ENCODE peak calls at places on chromosomes 12 and 14, in six cellular contexts. W is DMS153, F is NCI-H1694 treated with DMSO at 0.1 percent for 48 hours, S is neuronal stem cell, X is PC-9, J is Calu3. T is an unnamed sample.

GRCh38 chr14:23364164-23364571 is 804 bp downstream of the EFS start:
- DNase-seq in W (peak; percentile 27), F (peak; percentile 48), S (peak; percentile 21), X (no peak), J (no peak), T (no peak)

GRCh38 chr14:92794961-92795360 is 856 bp downstream of the GOLGA5 start:
- DNase-seq in W (no peak), F (no peak), S (no peak), X (no peak), J (no peak), T (no peak)

GRCh38 chr12:107309020-107309419 is 215.7 kb upstream of the CRY1 start:
- DNase-seq in W (no peak), F (no peak), S (no peak), X (no peak), J (no peak), T (no peak)

GRCh38 chr12:121611306-121611705 is 15.0 kb upstream of the ORAI1 start:
- DNase-seq in W (no peak), F (no peak), S (no peak), X (no peak), J (peak; percentile 35), T (no peak)

GRCh38 chr12:127548123-127548553 is 718.8 kb upstream of the TMEM132C start:
- DNase-seq in W (peak; percentile 75), F (no peak), S (no peak), X (no peak), J (no peak), T (no peak)

GRCh38 chr12:49621651-49622500 is 1.5 kb upstream of the PRPF40B start:
- DNase-seq in W (no peak), F (no peak), S (no peak), X (no peak), J (peak; percentile 1), T (no peak)

GRCh38 chr12:119068129-119068856 is 87.0 kb downstream of the SRRM4 start:
- DNase-seq in W (peak; percentile 10), F (no peak), S (no peak), X (no peak), J (no peak), T (no peak)

GRCh38 chr12:43937947-43938346 is 102.1 kb downstream of the TMEM117 start:
- DNase-seq in W (no peak), F (no peak), S (no peak), X (no peak), J (no peak), T (no peak)

GRCh38 chr14:61498811-61499210 is 177.4 kb downstream of the PRKCH start:
- DNase-seq in W (no peak), F (no peak), S (no peak), X (no peak), J (no peak), T (no peak)

GRCh38 chr14:45070215-45070614 is 13.7 kb upstream of the PRPF39 start:
- DNase-seq in W (no peak), F (no peak), S (no peak), X (no peak), J (no peak), T (no peak)

GRCh38 chr14:56195727-56196126 is 77.5 kb downstream of the PELI2 start:
- DNase-seq in W (peak; percentile 86), F (no peak), S (no peak), X (no peak), J (no peak), T (no peak)

GRCh38 chr12:88854260-88854659 is 274.0 kb upstream of the KITLG start:
- DNase-seq in W (no peak), F (no peak), S (no peak), X (peak; percentile 3), J (peak; percentile 22), T (no peak)

GRCh38 chr14:99447739-99448138 is 32.9 kb downstream of the SETD3 start:
- DNase-seq in W (no peak), F (no peak), S (no peak), X (no peak), J (no peak), T (no peak)

GRCh38 chr14:92014014-92014413 is 25.8 kb downstream of the TRIP11 start:
- DNase-seq in W (no peak), F (no peak), S (no peak), X (no peak), J (no peak), T (no peak)

GRCh38 chr12:75058228-75058627 is 151.4 kb downstream of the KCNC2 start:
- DNase-seq in W (no peak), F (no peak), S (no peak), X (no peak), J (no peak), T (no peak)

GRCh38 chr12:62649412-62650116 is 182.9 kb downstream of the MON2 start:
- DNase-seq in W (no peak), F (no peak), S (no peak), X (no peak), J (no peak), T (no peak)

GRCh38 chr12:22088886-22089285 is 42.9 kb downstream of the CMAS start:
- DNase-seq in W (no peak), F (no peak), S (no peak), X (no peak), J (no peak), T (no peak)

GRCh38 chr14:96804821-96805374 is 7.7 kb downstream of the VRK1 start:
- DNase-seq in W (no peak), F (no peak), S (no peak), X (no peak), J (no peak), T (no peak)

GRCh38 chr14:96098309-96098998 is 59.3 kb downstream of the C14orf132 start:
- DNase-seq in W (peak; percentile 81), F (peak; percentile 97), S (peak; percentile 45), X (no peak), J (peak; percentile 72), T (no peak)

GRCh38 chr12:74598819-74599218 is 61.2 kb downstream of the ATXN7L3B start:
- DNase-seq in W (no peak), F (no peak), S (no peak), X (no peak), J (no peak), T (no peak)

GRCh38 chr12:50056629-50056976 is 793 bp upstream of the ASIC1 start:
- DNase-seq in W (no peak), F (no peak), S (no peak), X (no peak), J (no peak), T (no peak)

GRCh38 chr12:46082473-46082872 is 92.1 kb upstream of the SCAF11 start:
- DNase-seq in W (no peak), F (no peak), S (no peak), X (no peak), J (no peak), T (no peak)

T was measured in T-helper 1 cell.